ENCODE peak calls at places on chromosomes 6 and 20, in four cellular contexts. One of them, this sample, is unnamed.

GRCh38 chr6:11785449-11785951 is 6.9 kb upstream of the ADTRP start:
- DNase-seq in fibroblast of mammary gland: no peak
- DNase-seq in neural crest cell: no peak
- DNase-seq in endothelial cell: no peak
- DNase-seq in this sample: no peak

GRCh38 chr6:168641455-168641854 is 200.5 kb downstream of the SMOC2 start:
- DNase-seq in endothelial cell: no peak
- DNase-seq in neural crest cell: no peak
- DNase-seq in fibroblast of mammary gland: no peak
- DNase-seq in this sample: no peak

GRCh38 chr6:154731296-154732218 is 1.7 kb upstream of the SCAF8 start:
- DNase-seq in fibroblast of mammary gland: no peak
- DNase-seq in endothelial cell: no peak
- DNase-seq in neural crest cell: no peak
- DNase-seq in this sample: no peak

GRCh38 chr20:3705970-3706739 is 6.2 kb downstream of the SIGLEC1 start:
- DNase-seq in neural crest cell: no peak
- DNase-seq in fibroblast of mammary gland: no peak
- DNase-seq in endothelial cell: no peak
- DNase-seq in this sample: no peak

GRCh38 chr6:21970560-21970959 is 326.3 kb downstream of the PRL start:
- DNase-seq in endothelial cell: no peak
- DNase-seq in fibroblast of mammary gland: no peak
- DNase-seq in neural crest cell: no peak
- DNase-seq in this sample: no peak

GRCh38 chr20:63328026-63328700 is 33.0 kb downstream of the CHRNA4 start:
- DNase-seq in endothelial cell: no peak
- DNase-seq in neural crest cell: no peak
- DNase-seq in fibroblast of mammary gland: no peak
- DNase-seq in this sample: no peak

GRCh38 chr20:60930023-60930790 is 321.9 kb upstream of the CDH4 start:
- DNase-seq in neural crest cell: no peak
- DNase-seq in fibroblast of mammary gland: no peak
- DNase-seq in endothelial cell: no peak
- DNase-seq in this sample: no peak

GRCh38 chr20:49306903-49307336 is 29.1 kb upstream of the ZNFX1 start:
- DNase-seq in fibroblast of mammary gland: no peak
- DNase-seq in endothelial cell: no peak
- DNase-seq in neural crest cell: no peak
- DNase-seq in this sample: no peak

GRCh38 chr6:168411130-168411529 is 29.9 kb upstream of the SMOC2 start:
- DNase-seq in fibroblast of mammary gland: no peak
- DNase-seq in endothelial cell: no peak
- DNase-seq in neural crest cell: no peak
- DNase-seq in this sample: no peak

GRCh38 chr6:46932526-46932925 is 10.8 kb upstream of the ADGRF5 start:
- DNase-seq in fibroblast of mammary gland: peak
- DNase-seq in endothelial cell: no peak
- DNase-seq in neural crest cell: no peak
- DNase-seq in this sample: peak

GRCh38 chr20:49724637-49725606 is 11.2 kb upstream of the B4GALT5 start:
- DNase-seq in neural crest cell: no peak
- DNase-seq in endothelial cell: no peak
- DNase-seq in fibroblast of mammary gland: peak
- DNase-seq in this sample: no peak

GRCh38 chr6:147222160-147222838 is 18.1 kb downstream of the STXBP5 start:
- DNase-seq in endothelial cell: no peak
- DNase-seq in neural crest cell: no peak
- DNase-seq in fibroblast of mammary gland: peak
- DNase-seq in this sample: peak

GRCh38 chr20:18973499-18974173 is 160.1 kb downstream of the SCP2D1 start:
- DNase-seq in neural crest cell: no peak
- DNase-seq in fibroblast of mammary gland: peak
- DNase-seq in endothelial cell: no peak
- DNase-seq in this sample: no peak

GRCh38 chr6:127291495-127291894 is 24.8 kb downstream of the RNF146 start:
- DNase-seq in neural crest cell: no peak
- DNase-seq in endothelial cell: no peak
- DNase-seq in fibroblast of mammary gland: no peak
- DNase-seq in this sample: no peak

GRCh38 chr6:170344631-170345576 is 38.3 kb downstream of the FAM120B start:
- DNase-seq in neural crest cell: peak
- DNase-seq in endothelial cell: peak
- DNase-seq in fibroblast of mammary gland: peak
- DNase-seq in this sample: peak

GRCh38 chr6:167730441-167730840 is 96.3 kb upstream of the AFDN start:
- DNase-seq in fibroblast of mammary gland: no peak
- DNase-seq in neural crest cell: no peak
- DNase-seq in endothelial cell: no peak
- DNase-seq in this sample: no peak

GRCh38 chr6:133837801-133838349 is 51.0 kb upstream of the TCF21 start:
- DNase-seq in neural crest cell: peak
- DNase-seq in fibroblast of mammary gland: peak
- DNase-seq in endothelial cell: peak
- DNase-seq in this sample: peak

GRCh38 chr6:149723771-149724417 is 6.0 kb upstream of the LATS1 start:
- DNase-seq in neural crest cell: peak
- DNase-seq in fibroblast of mammary gland: peak
- DNase-seq in endothelial cell: peak
- DNase-seq in this sample: peak

GRCh38 chr6:164016056-164016455 is 601.5 kb downstream of the QKI start:
- DNase-seq in fibroblast of mammary gland: no peak
- DNase-seq in neural crest cell: no peak
- DNase-seq in endothelial cell: no peak
- DNase-seq in this sample: no peak

GRCh38 chr20:45701873-45702272 is at the start of gene WFDC13:
- DNase-seq in fibroblast of mammary gland: no peak
- DNase-seq in neural crest cell: no peak
- DNase-seq in endothelial cell: no peak
- DNase-seq in this sample: no peak

GRCh38 chr20:37627060-37627766 is 66.6 kb upstream of the CTNNBL1 start:
- DNase-seq in endothelial cell: peak
- DNase-seq in neural crest cell: peak
- DNase-seq in fibroblast of mammary gland: peak
- DNase-seq in this sample: peak

GRCh38 chr6:1179571-1180459 is 132.1 kb upstream of the FOXQ1 start:
- DNase-seq in fibroblast of mammary gland: no peak
- DNase-seq in endothelial cell: no peak
- DNase-seq in neural crest cell: no peak
- DNase-seq in this sample: no peak

GRCh38 chr6:63410435-63411426 is 90.9 kb upstream of the LGSN start:
- DNase-seq in endothelial cell: no peak
- DNase-seq in fibroblast of mammary gland: no peak
- DNase-seq in neural crest cell: no peak
- DNase-seq in this sample: no peak

DNA sequence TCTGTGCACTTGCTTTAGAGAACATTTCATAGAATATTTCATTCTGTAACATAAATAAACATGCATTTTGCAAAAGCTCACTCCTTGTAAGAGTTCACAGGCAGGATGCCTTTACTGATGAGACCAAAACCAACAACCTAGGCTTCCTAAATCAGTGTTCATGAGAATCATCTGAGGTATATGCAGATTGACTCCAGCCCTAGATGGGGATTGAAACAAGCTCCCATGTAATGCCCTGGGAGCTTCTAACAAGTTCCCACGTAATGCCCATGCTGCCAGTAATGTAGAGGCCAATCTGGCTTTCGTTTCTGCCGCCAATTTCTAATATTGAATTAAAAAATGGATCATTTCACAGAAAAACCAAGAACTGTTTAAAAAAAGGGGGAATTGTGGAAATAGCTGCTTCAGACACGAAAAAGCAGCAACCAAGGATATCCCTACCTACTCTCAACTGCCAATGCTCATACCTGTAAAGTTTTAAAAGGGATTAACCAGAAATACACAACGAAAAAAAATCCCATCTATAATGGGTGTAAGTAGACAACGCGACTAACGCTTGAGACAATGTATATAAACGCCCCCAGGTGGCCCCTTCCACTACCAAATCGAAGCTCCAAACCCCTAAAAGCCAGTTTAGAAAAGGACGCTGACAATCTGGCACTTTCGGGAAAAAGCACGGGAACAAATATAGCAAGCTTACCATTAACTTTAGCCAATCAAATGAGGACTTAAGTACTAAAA is 94.7 kb upstream of the BTN3A2 start:
- DNase-seq in fibroblast of mammary gland: peak
- DNase-seq in endothelial cell: no peak
- DNase-seq in neural crest cell: no peak
- DNase-seq in this sample: peak
- TF ChIP-seq CTCF in fibroblast of mammary gland: no peak
- TF ChIP-seq CTCF in endothelial cell: no peak
- TF ChIP-seq CTCF in neural crest cell: peak
- TF ChIP-seq CTCF in this sample: peak

GRCh38 chr6:107187630-107188029 is 72.3 kb upstream of the BEND3 start:
- DNase-seq in neural crest cell: no peak
- DNase-seq in fibroblast of mammary gland: no peak
- DNase-seq in endothelial cell: no peak
- DNase-seq in this sample: no peak

GRCh38 chr6:107180114-107180513 is 64.8 kb upstream of the BEND3 start:
- DNase-seq in neural crest cell: no peak
- DNase-seq in fibroblast of mammary gland: no peak
- DNase-seq in endothelial cell: no peak
- DNase-seq in this sample: no peak

GRCh38 chr6:107186047-107186446 is 70.7 kb upstream of the BEND3 start:
- DNase-seq in endothelial cell: no peak
- DNase-seq in fibroblast of mammary gland: no peak
- DNase-seq in neural crest cell: no peak
- DNase-seq in this sample: no peak

DNA sequence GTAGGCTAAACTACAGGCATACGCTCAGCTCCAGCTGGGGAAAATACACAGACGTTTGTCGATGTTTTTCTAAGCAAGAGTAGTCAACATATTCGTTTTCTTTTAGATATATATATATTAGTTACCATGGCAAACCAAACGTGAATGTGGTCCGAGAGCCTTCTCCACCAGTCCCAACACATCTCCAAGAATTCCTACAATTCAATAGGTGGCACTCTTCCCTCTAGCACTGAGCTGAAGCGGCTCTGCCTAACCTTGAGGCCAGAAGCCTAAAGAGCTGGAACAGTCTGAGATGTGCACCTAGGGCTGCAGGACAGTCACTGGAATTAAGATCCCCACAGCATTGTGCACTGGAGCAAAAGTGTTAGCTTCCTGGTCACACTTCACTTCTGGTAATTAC is 70.3 kb upstream of the BEND3 start:
- DNase-seq in endothelial cell: peak
- DNase-seq in neural crest cell: peak
- DNase-seq in fibroblast of mammary gland: peak
- DNase-seq in this sample: peak
- TF ChIP-seq CTCF in endothelial cell: no peak
- TF ChIP-seq CTCF in neural crest cell: no peak
- TF ChIP-seq CTCF in fibroblast of mammary gland: peak
- TF ChIP-seq CTCF in this sample: peak

GRCh38 chr6:160102399-160102798 is 19.2 kb upstream of the SLC22A1 start:
- DNase-seq in fibroblast of mammary gland: no peak
- DNase-seq in endothelial cell: no peak
- DNase-seq in neural crest cell: no peak
- DNase-seq in this sample: no peak

GRCh38 chr6:160104821-160105517 is 16.6 kb upstream of the SLC22A1 start:
- DNase-seq in fibroblast of mammary gland: no peak
- DNase-seq in neural crest cell: no peak
- DNase-seq in endothelial cell: no peak
- DNase-seq in this sample: no peak

GRCh38 chr6:160101262-160102205 is 20.1 kb upstream of the SLC22A1 start:
- DNase-seq in fibroblast of mammary gland: no peak
- DNase-seq in neural crest cell: no peak
- DNase-seq in endothelial cell: no peak
- DNase-seq in this sample: peak

GRCh38 chr6:160103825-160104100 is 17.9 kb upstream of the SLC22A1 start:
- DNase-seq in endothelial cell: no peak
- DNase-seq in neural crest cell: no peak
- DNase-seq in fibroblast of mammary gland: no peak
- DNase-seq in this sample: no peak

DNA sequence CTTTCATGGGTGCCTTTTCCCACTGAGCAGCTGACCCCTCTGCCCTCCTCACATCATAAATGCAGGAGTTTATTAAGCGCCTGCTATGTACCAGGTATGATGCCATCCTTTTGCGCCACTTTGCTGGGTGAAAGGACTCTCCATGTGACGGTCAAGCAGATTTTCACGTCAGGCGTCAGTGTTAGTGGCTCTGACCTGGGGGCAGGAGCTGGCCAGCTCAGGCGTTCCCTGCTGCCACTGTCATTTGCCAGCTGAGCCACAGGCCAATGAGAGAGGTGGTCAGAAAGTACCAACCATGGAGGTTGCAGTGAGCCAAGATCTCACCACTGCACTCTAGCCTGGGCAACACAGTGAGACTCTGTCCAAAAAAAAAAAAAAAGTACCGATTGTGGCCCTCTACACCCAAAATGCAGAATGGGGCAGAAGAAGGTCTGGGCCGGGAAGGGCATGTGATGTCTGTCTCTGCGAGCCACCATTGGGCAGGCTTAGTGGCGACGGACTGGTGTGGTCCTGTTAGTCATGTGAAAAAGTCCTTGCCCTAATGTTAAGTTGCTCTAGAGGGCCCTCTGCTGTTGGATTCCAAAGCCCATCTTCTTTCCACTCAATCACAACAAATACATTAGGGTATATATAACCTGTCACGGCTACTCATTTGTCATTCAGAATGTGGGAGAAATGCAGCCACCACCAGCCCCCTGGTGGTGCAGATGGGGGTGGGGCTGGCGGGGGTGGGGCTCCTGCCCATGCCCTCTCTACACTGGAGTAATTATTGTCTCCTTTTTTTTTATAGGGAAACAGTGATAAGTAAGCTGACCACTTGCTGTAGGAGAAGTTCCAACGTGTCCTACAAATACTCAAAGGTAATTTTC is 18.4 kb upstream of the SLC22A1 start:
- DNase-seq in fibroblast of mammary gland: peak
- DNase-seq in endothelial cell: peak
- DNase-seq in neural crest cell: peak
- DNase-seq in this sample: no peak
- TF ChIP-seq CTCF in fibroblast of mammary gland: peak
- TF ChIP-seq CTCF in endothelial cell: peak
- TF ChIP-seq CTCF in neural crest cell: peak
- TF ChIP-seq CTCF in this sample: peak

DNA sequence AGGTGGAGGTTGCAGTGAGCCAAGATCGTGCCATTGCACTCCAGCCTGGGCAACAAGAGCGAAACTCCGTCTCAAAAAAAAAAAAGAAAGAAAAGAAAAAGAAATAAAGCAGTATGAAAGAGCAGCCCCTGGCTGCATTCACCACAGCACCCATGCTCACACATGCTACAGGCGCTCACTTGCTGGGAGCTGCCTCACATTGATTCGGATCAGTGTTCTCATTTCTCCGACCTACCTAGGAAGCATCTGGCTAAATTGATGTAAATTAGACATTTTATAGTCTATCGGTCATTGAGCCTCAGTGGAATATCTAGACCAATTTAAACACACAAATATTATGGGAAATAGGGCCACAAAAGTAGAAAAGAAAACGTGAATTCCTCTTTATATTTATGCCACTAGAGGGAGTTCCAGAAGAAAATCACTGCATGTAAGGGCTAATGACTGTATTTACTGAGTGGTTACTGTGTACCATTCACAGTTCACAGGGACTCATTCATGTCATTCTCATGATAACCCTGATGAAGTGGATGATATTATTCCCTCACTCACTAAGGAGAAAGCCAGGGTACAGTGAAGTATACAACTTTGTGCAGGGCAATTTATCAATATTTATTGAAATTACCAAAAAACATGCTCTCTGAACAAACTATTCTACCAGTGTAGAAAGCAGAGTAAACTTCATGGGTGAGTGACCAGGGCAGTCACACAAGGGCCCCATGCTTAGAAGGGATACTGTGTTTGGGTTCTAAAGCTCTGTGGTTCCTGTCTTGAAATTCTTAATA is 5.3 kb upstream of the MOG start:
- DNase-seq in endothelial cell: no peak
- DNase-seq in fibroblast of mammary gland: peak
- DNase-seq in neural crest cell: no peak
- DNase-seq in this sample: peak
- TF ChIP-seq CTCF in endothelial cell: peak
- TF ChIP-seq CTCF in fibroblast of mammary gland: peak
- TF ChIP-seq CTCF in neural crest cell: peak
- TF ChIP-seq CTCF in this sample: peak

This sample was measured in astrocyte of the spinal cord.